ENCODE peak calls at places on chromosomes 4 and X, in nine cellular contexts. O is SJCRH30, K is BJ, H is DND-41, P is mammary epithelial cell, Q is fibroblast of lung, X is adipocyte, A is iPS DF 6.9, S is ascending aorta. T is an unnamed sample.

GRCh38 chr4:7539659-7540058 is 104.9 kb upstream of the PSAPL1 start:
- DNase-seq in Q (peak), A (no peak), H (peak), S (no peak), K (no peak), O (peak), P (no peak), X (no peak), T (peak)

GRCh38 chr4:6047130-6047673 is 29.0 kb upstream of the C4orf50 start:
- DNase-seq in A (no peak), X (no peak), O (no peak), S (no peak), K (no peak), Q (no peak), H (no peak), P (no peak), T (no peak)

GRCh38 chr4:15396157-15396800 is 31.6 kb upstream of the C1QTNF7 start:
- DNase-seq in O (peak), H (peak), Q (peak), P (peak), K (no peak), S (no peak), A (peak), X (peak), T (peak)

GRCh38 chr4:18869166-18869565 is 847.6 kb upstream of the LCORL start:
- DNase-seq in O (no peak), X (peak), P (no peak), H (no peak), Q (no peak), S (no peak), K (no peak), A (no peak), T (no peak)

GRCh38 chr4:78601013-78601412 is 49.4 kb downstream of the ANXA3 start:
- DNase-seq in Q (no peak), O (no peak), P (peak), X (no peak), A (no peak), K (no peak), S (no peak), H (no peak), T (no peak)

GRCh38 chr4:25299476-25300203 is 12.9 kb upstream of the ZCCHC4 start:
- DNase-seq in X (no peak), H (no peak), S (no peak), O (no peak), A (no peak), Q (no peak), P (peak), K (no peak), T (no peak)

GRCh38 chr4:166816901-166817300 is 417.4 kb downstream of the SPOCK3 start:
- DNase-seq in K (no peak), A (no peak), P (peak), O (no peak), X (peak), Q (no peak), S (no peak), H (no peak), T (no peak)

GRCh38 chrX:30971761-30972603 is 82.9 kb upstream of the TAB3 start:
- DNase-seq in A (peak), Q (peak), H (peak), X (peak), P (peak), K (peak), O (peak), S (no peak), T (no peak)

GRCh38 chr4:86848732-86849617 is at the start of gene SLC10A6:
- DNase-seq in O (no peak), P (no peak), Q (no peak), K (no peak), A (no peak), X (no peak), S (no peak), H (no peak), T (no peak)

GRCh38 chrX:118726887-118727685 is at the start of gene IL13RA1:
- DNase-seq in P (peak), Q (peak), O (peak), K (no peak), X (peak), A (no peak), S (peak), H (no peak), T (no peak)

GRCh38 chr4:68872442-68873217 is 56.8 kb downstream of the UGT2B10 start:
- DNase-seq in P (no peak), S (no peak), Q (no peak), X (no peak), H (no peak), O (no peak), K (no peak), A (no peak), T (no peak)

GRCh38 chr4:53905935-53906377 is 158.4 kb downstream of the CHIC2 start:
- DNase-seq in S (no peak), A (no peak), O (peak), H (peak), P (peak), K (no peak), X (peak), Q (peak), T (peak)

GRCh38 chrX:119503484-119503861 is 35.2 kb downstream of the SLC25A5 start:
- DNase-seq in K (peak), Q (peak), A (no peak), S (no peak), X (peak), H (no peak), O (peak), P (peak), T (no peak)

GRCh38 chr4:161664740-161665139 is 499.1 kb downstream of the FSTL5 start:
- DNase-seq in S (no peak), K (no peak), A (no peak), X (no peak), H (no peak), P (no peak), O (no peak), Q (no peak), T (no peak)

GRCh38 chr4:151409470-151410313 is 716 bp downstream of the FHIP1A start:
- DNase-seq in O (peak), P (peak), S (no peak), K (no peak), A (no peak), H (no peak), X (no peak), Q (no peak), T (no peak)

GRCh38 chrX:120274958-120275357 is 24.3 kb downstream of the ZBTB33 start:
- DNase-seq in S (no peak), P (no peak), A (peak), X (no peak), Q (no peak), K (no peak), O (no peak), H (no peak), T (no peak)

GRCh38 chrX:20333672-20334071 is 67.0 kb upstream of the RPS6KA3 start:
- DNase-seq in Q (no peak), O (no peak), P (no peak), A (no peak), X (no peak), S (no peak), K (no peak), H (no peak), T (no peak)

GRCh38 chr4:155106629-155107028 is 101.8 kb upstream of the NPY2R start:
- DNase-seq in X (no peak), Q (no peak), K (no peak), A (no peak), P (no peak), O (no peak), S (no peak), H (no peak), T (no peak)

GRCh38 chrX:3143043-3143799 is 102.0 kb downstream of the ARSF start:
- DNase-seq in H (peak), X (no peak), K (no peak), S (no peak), Q (no peak), A (no peak), P (no peak), O (no peak), T (peak)

GRCh38 chrX:46258356-46258755 is 286.9 kb downstream of the ZNF674 start:
- DNase-seq in H (no peak), Q (no peak), X (no peak), O (no peak), P (no peak), K (no peak), A (no peak), S (no peak), T (no peak)

GRCh38 chr4:2891294-2891693 is 47.6 kb downstream of the ADD1 start:
- DNase-seq in X (peak), A (no peak), S (no peak), K (no peak), Q (peak), P (no peak), O (no peak), H (no peak), T (no peak)

GRCh38 chrX:13013353-13014110 is 30.9 kb downstream of the FAM9C start:
- DNase-seq in K (no peak), P (peak), O (peak), Q (peak), S (no peak), H (no peak), A (no peak), X (no peak), T (no peak)

GRCh38 chr4:77695769-77696168 is 90.1 kb downstream of the CXCL13 start:
- DNase-seq in X (peak), P (peak), S (no peak), K (peak), A (no peak), H (no peak), O (peak), Q (peak), T (no peak)

GRCh38 chrX:1222511-1223252 is 10.2 kb upstream of the CRLF2 start:
- DNase-seq in K (no peak), H (no peak), Q (no peak), S (no peak), P (peak), O (no peak), X (peak), A (no peak), T (no peak)

GRCh38 chrX:29145316-29145715 is 558.1 kb downstream of the IL1RAPL1 start:
- DNase-seq in P (no peak), S (no peak), K (no peak), H (no peak), O (no peak), X (no peak), Q (peak), A (no peak), T (no peak)

GRCh38 chr4:184317234-184317918 is 99.7 kb upstream of the ENPP6 start:
- DNase-seq in O (no peak), X (no peak), K (no peak), S (no peak), A (no peak), P (peak), H (no peak), Q (no peak), T (no peak)

GRCh38 chr4:40473578-40474388 is 138.7 kb downstream of the CHRNA9 start:
- DNase-seq in H (no peak), A (no peak), S (no peak), O (no peak), K (no peak), Q (no peak), P (no peak), X (no peak), T (no peak)
- H3K4me3 ChIP-seq in H (no peak), A (no peak), S (no peak), O (no peak), K (no peak), Q (no peak), P (no peak), X (no peak), T (no peak)

GRCh38 chrX:134026732-134027311 is 41.4 kb upstream of the GPC3 start:
- DNase-seq in K (no peak), O (peak), Q (peak), X (peak), H (peak), P (peak), S (no peak), A (peak), T (no peak)
- H3K4me3 ChIP-seq in K (no peak), O (peak), Q (no peak), X (peak), H (no peak), P (no peak), S (peak), A (no peak), T (no peak)

DNA sequence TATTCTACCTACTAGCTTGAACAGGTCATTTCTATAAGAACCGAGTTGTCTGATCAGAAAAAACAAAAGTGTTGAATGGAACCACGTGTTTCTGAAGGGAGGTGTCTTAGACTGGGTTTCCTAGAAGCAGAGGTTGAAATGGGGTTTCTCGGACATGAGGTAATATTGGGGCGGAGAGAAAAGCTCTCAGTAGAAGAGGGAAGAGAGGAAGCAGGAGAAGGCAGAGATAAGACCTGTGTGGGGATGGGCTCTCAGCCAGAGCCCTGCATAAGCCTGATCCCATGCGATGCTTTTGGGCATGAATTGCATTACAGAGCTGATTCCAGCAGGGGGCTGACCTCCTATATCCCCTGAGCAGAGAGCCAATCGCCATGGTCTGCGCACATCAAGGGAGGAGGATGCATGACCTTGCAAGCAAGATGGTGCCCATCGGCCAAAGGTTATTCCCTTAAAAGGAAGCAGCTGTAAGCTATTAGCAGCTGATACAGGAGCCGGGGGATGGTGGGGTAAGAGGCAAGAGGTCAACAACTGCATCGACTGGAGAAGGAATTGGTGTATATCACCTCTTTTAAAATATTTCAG is 7.7 kb downstream of the ANOS1 start:
- DNase-seq in O (no peak), Q (no peak), S (no peak), K (no peak), A (no peak), H (no peak), P (no peak), X (no peak), T (no peak)
- H3K4me3 ChIP-seq in O (no peak), Q (no peak), S (no peak), K (no peak), A (no peak), H (no peak), P (no peak), X (no peak), T (no peak)

GRCh38 chr4:186701788-186702187 is 21.9 kb downstream of the FAT1 start:
- DNase-seq in Q (no peak), K (no peak), O (no peak), X (no peak), P (no peak), S (no peak), A (no peak), H (no peak), T (no peak)
- H3K4me3 ChIP-seq in Q (peak), K (no peak), O (peak), X (peak), P (no peak), S (no peak), A (no peak), H (no peak), T (no peak)

DNA sequence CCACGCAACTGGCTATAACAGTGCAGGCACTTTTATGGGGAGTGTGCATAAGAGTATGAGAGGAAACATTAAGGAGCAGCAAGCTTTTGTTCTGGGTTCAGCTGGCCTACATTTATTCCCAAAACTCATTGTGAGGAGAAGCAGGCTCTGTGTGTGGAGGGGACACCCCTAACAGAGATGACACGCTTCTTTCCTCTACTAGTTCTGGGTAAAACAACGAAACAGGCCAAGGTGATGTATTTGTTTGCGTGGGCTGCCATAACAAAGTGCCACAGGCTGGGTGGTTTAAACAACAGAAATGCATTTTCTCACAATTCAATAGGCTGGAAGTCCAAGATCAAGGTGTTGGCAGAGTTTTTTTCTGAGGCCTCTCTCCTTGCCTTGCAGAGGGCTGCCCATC is 488.6 kb downstream of the MID1IP1 start:
- DNase-seq in K (no peak), O (no peak), P (no peak), Q (no peak), A (no peak), S (no peak), X (no peak), H (no peak), T (no peak)
- H3K4me3 ChIP-seq in K (no peak), O (no peak), P (no peak), Q (no peak), A (no peak), S (no peak), X (no peak), H (no peak), T (no peak)

DNA sequence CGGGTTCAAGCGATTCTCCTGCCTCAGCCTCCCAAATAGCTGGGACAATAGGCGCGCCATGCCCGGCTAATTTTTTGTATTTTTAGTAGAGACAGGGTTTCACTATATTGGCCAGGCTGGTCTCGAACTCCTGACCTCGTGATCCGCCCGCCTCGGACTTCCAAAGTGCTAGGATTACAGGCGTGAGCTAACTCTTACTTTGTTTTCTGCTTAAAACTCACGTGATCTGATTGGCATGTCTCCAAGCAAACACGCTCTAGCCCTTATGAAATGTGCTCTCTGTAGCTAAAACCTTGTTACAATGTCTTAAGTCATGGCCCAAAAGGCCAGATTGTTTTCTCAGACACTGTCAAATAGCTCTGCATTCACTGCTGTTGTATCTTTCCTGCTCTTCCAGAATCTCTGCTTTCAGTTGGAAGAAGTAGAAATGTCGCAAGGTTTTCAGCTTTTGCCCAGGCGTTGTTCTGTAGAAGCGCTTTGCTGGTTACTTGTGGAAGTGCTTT is 39.7 kb upstream of the OGT start:
- DNase-seq in Q (peak), S (no peak), H (no peak), X (no peak), P (no peak), A (no peak), K (no peak), O (no peak), T (no peak)
- H3K4me3 ChIP-seq in Q (no peak), S (peak), H (no peak), X (peak), P (no peak), A (no peak), K (peak), O (no peak), T (no peak)